ENCODE peak calls at places on chromosomes 5 and 9, in eight cellular contexts. One of them, this sample, is unnamed.

GRCh38 chr5:149240354-149240998 is 31.2 kb upstream of the AFAP1L1 start:
- DNase-seq in aorta: peak; percentile 77
- DNase-seq in GM23248: no peak
- DNase-seq in uterus: no peak
- DNase-seq in tibial nerve: no peak
- DNase-seq in naive thymus-derived CD4-positive, alpha-beta T cell: peak; percentile 90
- DNase-seq in mesenchymal stem cell: no peak
- DNase-seq in lung: peak; percentile 46
- DNase-seq in this sample: no peak

GRCh38 chr5:150058480-150059126 is 27.8 kb downstream of the CSF1R start:
- DNase-seq in lung: no peak
- DNase-seq in aorta: no peak
- DNase-seq in uterus: no peak
- DNase-seq in mesenchymal stem cell: peak; percentile 84
- DNase-seq in GM23248: peak; percentile 92
- DNase-seq in tibial nerve: peak; percentile 48
- DNase-seq in naive thymus-derived CD4-positive, alpha-beta T cell: no peak
- DNase-seq in this sample: peak; percentile 26

GRCh38 chr5:136169218-136169617 is 23.7 kb downstream of the SMIM32 start:
- DNase-seq in tibial nerve: no peak
- DNase-seq in naive thymus-derived CD4-positive, alpha-beta T cell: no peak
- DNase-seq in mesenchymal stem cell: no peak
- DNase-seq in lung: no peak
- DNase-seq in uterus: no peak
- DNase-seq in aorta: no peak
- DNase-seq in GM23248: no peak
- DNase-seq in this sample: no peak

GRCh38 chr5:103444333-103445038 is 118.1 kb downstream of the NUDT12 start:
- DNase-seq in mesenchymal stem cell: no peak
- DNase-seq in naive thymus-derived CD4-positive, alpha-beta T cell: no peak
- DNase-seq in lung: no peak
- DNase-seq in uterus: no peak
- DNase-seq in aorta: no peak
- DNase-seq in tibial nerve: no peak
- DNase-seq in GM23248: no peak
- DNase-seq in this sample: no peak

GRCh38 chr5:180082633-180083420 is 11.3 kb upstream of the RNF130 start:
- DNase-seq in uterus: no peak
- DNase-seq in aorta: no peak
- DNase-seq in tibial nerve: no peak
- DNase-seq in GM23248: no peak
- DNase-seq in lung: no peak
- DNase-seq in mesenchymal stem cell: no peak
- DNase-seq in naive thymus-derived CD4-positive, alpha-beta T cell: no peak
- DNase-seq in this sample: peak; percentile 86

GRCh38 chr5:61496406-61497307 is 164.6 kb downstream of the ZSWIM6 start:
- DNase-seq in lung: no peak
- DNase-seq in aorta: no peak
- DNase-seq in GM23248: peak; percentile 11
- DNase-seq in tibial nerve: no peak
- DNase-seq in naive thymus-derived CD4-positive, alpha-beta T cell: no peak
- DNase-seq in uterus: no peak
- DNase-seq in mesenchymal stem cell: no peak
- DNase-seq in this sample: no peak

GRCh38 chr5:76485511-76485910 is 82.4 kb downstream of the IQGAP2 start:
- DNase-seq in aorta: no peak
- DNase-seq in tibial nerve: no peak
- DNase-seq in naive thymus-derived CD4-positive, alpha-beta T cell: no peak
- DNase-seq in uterus: no peak
- DNase-seq in lung: no peak
- DNase-seq in GM23248: no peak
- DNase-seq in mesenchymal stem cell: no peak
- DNase-seq in this sample: no peak

GRCh38 chr5:74851684-74852353 is 14.4 kb downstream of the FAM169A start:
- DNase-seq in lung: no peak
- DNase-seq in tibial nerve: no peak
- DNase-seq in aorta: no peak
- DNase-seq in uterus: no peak
- DNase-seq in mesenchymal stem cell: no peak
- DNase-seq in naive thymus-derived CD4-positive, alpha-beta T cell: no peak
- DNase-seq in GM23248: peak; percentile 80
- DNase-seq in this sample: no peak

GRCh38 chr5:36073595-36074216 is 7.0 kb upstream of the UGT3A2 start:
- DNase-seq in GM23248: peak; percentile 24
- DNase-seq in uterus: no peak
- DNase-seq in tibial nerve: no peak
- DNase-seq in aorta: no peak
- DNase-seq in lung: no peak
- DNase-seq in mesenchymal stem cell: peak; percentile 2
- DNase-seq in naive thymus-derived CD4-positive, alpha-beta T cell: no peak
- DNase-seq in this sample: peak; percentile 54

GRCh38 chr5:160158087-160158486 is 38.8 kb upstream of the PWWP2A start:
- DNase-seq in naive thymus-derived CD4-positive, alpha-beta T cell: no peak
- DNase-seq in lung: no peak
- DNase-seq in mesenchymal stem cell: no peak
- DNase-seq in uterus: no peak
- DNase-seq in aorta: no peak
- DNase-seq in tibial nerve: no peak
- DNase-seq in GM23248: no peak
- DNase-seq in this sample: no peak

GRCh38 chr5:117414926-117415325 is 840.3 kb upstream of the SEMA6A start:
- DNase-seq in uterus: no peak
- DNase-seq in mesenchymal stem cell: no peak
- DNase-seq in tibial nerve: no peak
- DNase-seq in lung: no peak
- DNase-seq in aorta: no peak
- DNase-seq in GM23248: no peak
- DNase-seq in naive thymus-derived CD4-positive, alpha-beta T cell: no peak
- DNase-seq in this sample: no peak

GRCh38 chr9:133301253-133302230 is 26.5 kb upstream of the ABO start:
- DNase-seq in naive thymus-derived CD4-positive, alpha-beta T cell: no peak
- DNase-seq in lung: no peak
- DNase-seq in mesenchymal stem cell: no peak
- DNase-seq in tibial nerve: no peak
- DNase-seq in aorta: no peak
- DNase-seq in GM23248: no peak
- DNase-seq in uterus: no peak
- DNase-seq in this sample: no peak

GRCh38 chr5:137186759-137187461 is 312.2 kb downstream of the SPOCK1 start:
- DNase-seq in uterus: peak; percentile 43
- DNase-seq in mesenchymal stem cell: peak; percentile 1
- DNase-seq in GM23248: peak; percentile 97
- DNase-seq in naive thymus-derived CD4-positive, alpha-beta T cell: no peak
- DNase-seq in tibial nerve: peak; percentile 36
- DNase-seq in aorta: no peak
- DNase-seq in lung: no peak
- DNase-seq in this sample: no peak

GRCh38 chr9:69421908-69422801 is 97.1 kb downstream of the ENTREP1 start:
- DNase-seq in lung: peak; percentile 58
- DNase-seq in mesenchymal stem cell: peak; percentile 66
- DNase-seq in uterus: peak; percentile 47
- DNase-seq in GM23248: peak; percentile 77
- DNase-seq in aorta: peak; percentile 51
- DNase-seq in tibial nerve: peak; percentile 58
- DNase-seq in naive thymus-derived CD4-positive, alpha-beta T cell: peak; percentile 40
- DNase-seq in this sample: peak; percentile 88

GRCh38 chr9:117002686-117003085 is 315.6 kb downstream of the TRIM32 start:
- DNase-seq in aorta: no peak
- DNase-seq in mesenchymal stem cell: no peak
- DNase-seq in GM23248: no peak
- DNase-seq in naive thymus-derived CD4-positive, alpha-beta T cell: no peak
- DNase-seq in tibial nerve: no peak
- DNase-seq in lung: no peak
- DNase-seq in uterus: no peak
- DNase-seq in this sample: no peak

GRCh38 chr9:98241357-98242104 is 13.9 kb downstream of the TBC1D2 start:
- DNase-seq in tibial nerve: no peak
- DNase-seq in uterus: no peak
- DNase-seq in aorta: peak; percentile 22
- DNase-seq in lung: no peak
- DNase-seq in naive thymus-derived CD4-positive, alpha-beta T cell: no peak
- DNase-seq in mesenchymal stem cell: no peak
- DNase-seq in GM23248: no peak
- DNase-seq in this sample: peak; percentile 69

GRCh38 chr5:148491015-148491792 is 107.4 kb downstream of the FBXO38 start:
- DNase-seq in mesenchymal stem cell: no peak
- DNase-seq in naive thymus-derived CD4-positive, alpha-beta T cell: no peak
- DNase-seq in lung: no peak
- DNase-seq in uterus: no peak
- DNase-seq in GM23248: no peak
- DNase-seq in aorta: no peak
- DNase-seq in tibial nerve: no peak
- DNase-seq in this sample: no peak

GRCh38 chr5:83430130-83431010 is 41.2 kb upstream of the VCAN start:
- DNase-seq in naive thymus-derived CD4-positive, alpha-beta T cell: peak; percentile 41
- DNase-seq in aorta: peak; percentile 57
- DNase-seq in tibial nerve: peak; percentile 56
- DNase-seq in mesenchymal stem cell: peak; percentile 65
- DNase-seq in uterus: peak; percentile 29
- DNase-seq in GM23248: peak; percentile 81
- DNase-seq in lung: peak; percentile 61
- DNase-seq in this sample: peak; percentile 56

GRCh38 chr9:134066923-134067851 is 639 bp downstream of the BRD3 start:
- DNase-seq in lung: peak; percentile 38
- DNase-seq in aorta: no peak
- DNase-seq in GM23248: peak; percentile 60
- DNase-seq in uterus: peak; percentile 23
- DNase-seq in tibial nerve: no peak
- DNase-seq in mesenchymal stem cell: peak; percentile 54
- DNase-seq in naive thymus-derived CD4-positive, alpha-beta T cell: peak; percentile 28
- DNase-seq in this sample: peak; percentile 88

GRCh38 chr5:162240734-162241133 is 173.2 kb downstream of the GABRG2 start:
- DNase-seq in naive thymus-derived CD4-positive, alpha-beta T cell: no peak
- DNase-seq in uterus: no peak
- DNase-seq in aorta: no peak
- DNase-seq in GM23248: no peak
- DNase-seq in tibial nerve: no peak
- DNase-seq in mesenchymal stem cell: no peak
- DNase-seq in lung: no peak
- DNase-seq in this sample: no peak

GRCh38 chr5:97745817-97746216 is 562.8 kb upstream of the RIOK2 start:
- DNase-seq in lung: no peak
- DNase-seq in mesenchymal stem cell: peak; percentile 6
- DNase-seq in tibial nerve: no peak
- DNase-seq in naive thymus-derived CD4-positive, alpha-beta T cell: no peak
- DNase-seq in uterus: no peak
- DNase-seq in aorta: no peak
- DNase-seq in GM23248: no peak
- DNase-seq in this sample: no peak

GRCh38 chr5:171907731-171908343 is 98.6 kb downstream of the FBXW11 start:
- DNase-seq in mesenchymal stem cell: peak; percentile 66
- DNase-seq in naive thymus-derived CD4-positive, alpha-beta T cell: peak; percentile 54
- DNase-seq in lung: peak; percentile 36
- DNase-seq in uterus: peak; percentile 35
- DNase-seq in aorta: no peak
- DNase-seq in GM23248: peak; percentile 74
- DNase-seq in tibial nerve: peak; percentile 61
- DNase-seq in this sample: peak; percentile 13

GRCh38 chr5:81420039-81420667 is 26.2 kb upstream of the ACOT12 start:
- DNase-seq in mesenchymal stem cell: peak; percentile 96
- DNase-seq in GM23248: peak; percentile 96
- DNase-seq in lung: no peak
- DNase-seq in naive thymus-derived CD4-positive, alpha-beta T cell: no peak
- DNase-seq in aorta: no peak
- DNase-seq in tibial nerve: no peak
- DNase-seq in uterus: no peak
- DNase-seq in this sample: no peak

GRCh38 chr5:60148356-60148755 is 254.8 kb upstream of the PDE4D start:
- DNase-seq in uterus: no peak
- DNase-seq in tibial nerve: no peak
- DNase-seq in aorta: no peak
- DNase-seq in GM23248: peak; percentile 27
- DNase-seq in naive thymus-derived CD4-positive, alpha-beta T cell: no peak
- DNase-seq in mesenchymal stem cell: no peak
- DNase-seq in lung: no peak
- DNase-seq in this sample: no peak

GRCh38 chr9:137434498-137435380 is 6.4 kb downstream of the ENTPD8 start:
- DNase-seq in uterus: no peak
- DNase-seq in naive thymus-derived CD4-positive, alpha-beta T cell: no peak
- DNase-seq in GM23248: no peak
- DNase-seq in aorta: peak; percentile 53
- DNase-seq in mesenchymal stem cell: no peak
- DNase-seq in tibial nerve: no peak
- DNase-seq in lung: no peak
- DNase-seq in this sample: peak; percentile 53

DNA sequence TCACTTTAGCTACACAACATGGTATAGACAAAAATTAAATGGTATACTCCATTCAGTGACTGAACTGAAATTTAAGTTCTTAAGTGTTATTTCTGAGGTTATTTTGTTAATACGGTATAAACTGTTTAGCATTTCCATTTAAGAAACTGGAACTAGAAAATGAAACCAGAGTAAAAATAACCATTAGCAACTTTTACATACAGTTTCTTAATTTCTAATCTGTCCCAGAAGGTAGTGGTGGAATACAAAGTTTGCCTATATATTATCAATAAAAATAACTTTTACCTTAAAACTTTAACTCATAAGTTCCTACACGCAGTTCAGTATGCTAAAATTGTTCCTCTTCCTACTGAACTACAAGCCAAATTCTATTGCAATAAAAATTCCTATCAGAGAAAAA is 10.3 kb downstream of the GOLPH3 start:
- DNase-seq in uterus: no peak
- DNase-seq in mesenchymal stem cell: no peak
- DNase-seq in lung: no peak
- DNase-seq in aorta: no peak
- DNase-seq in naive thymus-derived CD4-positive, alpha-beta T cell: no peak
- DNase-seq in GM23248: no peak
- DNase-seq in tibial nerve: no peak
- DNase-seq in this sample: no peak
- H3K4me3 ChIP-seq in uterus: no peak overlapping the region
- H3K4me3 ChIP-seq in mesenchymal stem cell: no peak overlapping the region
- H3K4me3 ChIP-seq in lung: no peak overlapping the region
- H3K4me3 ChIP-seq in aorta: no peak overlapping the region
- H3K4me3 ChIP-seq in naive thymus-derived CD4-positive, alpha-beta T cell: no peak overlapping the region
- H3K4me3 ChIP-seq in GM23248: no peak overlapping the region
- H3K4me3 ChIP-seq in tibial nerve: no peak overlapping the region
- H3K4me3 ChIP-seq in this sample: no peak overlapping the region

GRCh38 chr5:88681402-88681801 is 201.6 kb downstream of the MEF2C start:
- DNase-seq in tibial nerve: no peak
- DNase-seq in lung: no peak
- DNase-seq in uterus: no peak
- DNase-seq in GM23248: no peak
- DNase-seq in mesenchymal stem cell: no peak
- DNase-seq in aorta: no peak
- DNase-seq in naive thymus-derived CD4-positive, alpha-beta T cell: no peak
- DNase-seq in this sample: no peak
- H3K27me3 ChIP-seq in tibial nerve: peaks cover 3% of the 10 kb centered on the region
- H3K27me3 ChIP-seq in lung: peaks cover 16% of the 10 kb centered on the region
- H3K27me3 ChIP-seq in uterus: peaks cover 89% of the 10 kb centered on the region
- H3K27me3 ChIP-seq in GM23248: peaks cover 93% of the 10 kb centered on the region
- H3K27me3 ChIP-seq in mesenchymal stem cell: peaks cover 93% of the 10 kb centered on the region
- H3K27me3 ChIP-seq in aorta: no peaks in the 10 kb centered on the region
- H3K27me3 ChIP-seq in naive thymus-derived CD4-positive, alpha-beta T cell: peaks cover 64% of the 10 kb centered on the region
- H3K27me3 ChIP-seq in this sample: peaks cover 97% of the 10 kb centered on the region

GRCh38 chr5:123095694-123096120 is 6.7 kb downstream of the PRDM6 start:
- DNase-seq in tibial nerve: no peak
- DNase-seq in naive thymus-derived CD4-positive, alpha-beta T cell: no peak
- DNase-seq in uterus: no peak
- DNase-seq in lung: no peak
- DNase-seq in GM23248: no peak
- DNase-seq in aorta: no peak
- DNase-seq in mesenchymal stem cell: no peak
- DNase-seq in this sample: peak; percentile 38
- H3K4me3 ChIP-seq in tibial nerve: no peak overlapping the region
- H3K4me3 ChIP-seq in naive thymus-derived CD4-positive, alpha-beta T cell: no peak overlapping the region
- H3K4me3 ChIP-seq in uterus: no peak overlapping the region
- H3K4me3 ChIP-seq in lung: peak overlapping the region; percentile 12
- H3K4me3 ChIP-seq in GM23248: no peak overlapping the region
- H3K4me3 ChIP-seq in aorta: peak overlapping the region; percentile 98
- H3K4me3 ChIP-seq in mesenchymal stem cell: no peak overlapping the region
- H3K4me3 ChIP-seq in this sample: peak overlapping the region; percentile 41

GRCh38 chr9:23826120-23826629 is at the start of gene ELAVL2:
- DNase-seq in naive thymus-derived CD4-positive, alpha-beta T cell: peak; percentile 4
- DNase-seq in uterus: peak; percentile 89
- DNase-seq in aorta: peak; percentile 77
- DNase-seq in GM23248: peak; percentile 89
- DNase-seq in lung: peak; percentile 82
- DNase-seq in tibial nerve: peak; percentile 65
- DNase-seq in mesenchymal stem cell: peak; percentile 88
- DNase-seq in this sample: peak; percentile 88
- H3K27me3 ChIP-seq in naive thymus-derived CD4-positive, alpha-beta T cell: no peaks in the 10 kb centered on the region
- H3K27me3 ChIP-seq in uterus: peaks cover 51% of the 10 kb centered on the region
- H3K27me3 ChIP-seq in aorta: no peaks in the 10 kb centered on the region
- H3K27me3 ChIP-seq in GM23248: peaks cover 37% of the 10 kb centered on the region
- H3K27me3 ChIP-seq in lung: peaks cover 24% of the 10 kb centered on the region
- H3K27me3 ChIP-seq in tibial nerve: no peaks in the 10 kb centered on the region
- H3K27me3 ChIP-seq in mesenchymal stem cell: peaks cover 63% of the 10 kb centered on the region
- H3K27me3 ChIP-seq in this sample: peaks cover 45% of the 10 kb centered on the region

This sample was measured in H7.